ENCODE peak calls at places on chromosome 3, in four cellular contexts. One of them, this sample, is unnamed.

GRCh38 chr3:180571831-180572578 is 30.0 kb upstream of the TTC14 start:
- DNase-seq in uterus: no peak
- DNase-seq in ovary: no peak
- DNase-seq in adrenal gland: no peak
- DNase-seq in this sample: no peak

GRCh38 chr3:15476378-15476777 is 45.1 kb downstream of the COLQ start:
- DNase-seq in uterus: no peak
- DNase-seq in ovary: no peak
- DNase-seq in adrenal gland: peak
- DNase-seq in this sample: no peak

GRCh38 chr3:36524560-36524959 is 144.3 kb downstream of the STAC start:
- DNase-seq in uterus: no peak
- DNase-seq in ovary: no peak
- DNase-seq in adrenal gland: no peak
- DNase-seq in this sample: peak

GRCh38 chr3:177484926-177485325 is 287.6 kb upstream of the TBL1XR1 start:
- DNase-seq in uterus: no peak
- DNase-seq in ovary: no peak
- DNase-seq in adrenal gland: no peak
- DNase-seq in this sample: no peak

GRCh38 chr3:124885466-124886167 is 1.5 kb downstream of the ITGB5 start:
- DNase-seq in uterus: no peak
- DNase-seq in ovary: no peak
- DNase-seq in adrenal gland: no peak
- DNase-seq in this sample: peak

GRCh38 chr3:18704326-18704725 is 279.2 kb upstream of the SATB1 start:
- DNase-seq in uterus: no peak
- DNase-seq in ovary: no peak
- DNase-seq in adrenal gland: no peak
- DNase-seq in this sample: no peak

GRCh38 chr3:119418091-119418512 is 45.3 kb downstream of the TMEM39A start:
- DNase-seq in uterus: no peak
- DNase-seq in ovary: no peak
- DNase-seq in adrenal gland: no peak
- DNase-seq in this sample: no peak

GRCh38 chr3:4071481-4072184 is 231.5 kb upstream of the SETMAR start:
- DNase-seq in uterus: no peak
- DNase-seq in ovary: no peak
- DNase-seq in adrenal gland: no peak
- DNase-seq in this sample: no peak

GRCh38 chr3:110344487-110344886 is 727.1 kb upstream of the NECTIN3 start:
- DNase-seq in uterus: no peak
- DNase-seq in ovary: no peak
- DNase-seq in adrenal gland: no peak
- DNase-seq in this sample: no peak

GRCh38 chr3:154062513-154062912 is 58.7 kb upstream of the ARHGEF26 start:
- DNase-seq in uterus: no peak
- DNase-seq in ovary: no peak
- DNase-seq in adrenal gland: no peak
- DNase-seq in this sample: no peak

GRCh38 chr3:63442918-63443317 is 164.8 kb downstream of the SYNPR start:
- DNase-seq in uterus: no peak
- DNase-seq in ovary: no peak
- DNase-seq in adrenal gland: no peak
- DNase-seq in this sample: no peak

GRCh38 chr3:18099611-18100010 is 325.5 kb downstream of the SATB1 start:
- DNase-seq in uterus: no peak
- DNase-seq in ovary: no peak
- DNase-seq in adrenal gland: no peak
- DNase-seq in this sample: peak

GRCh38 chr3:127371338-127371737 is 83.5 kb upstream of the PRR20G start:
- DNase-seq in uterus: no peak
- DNase-seq in ovary: no peak
- DNase-seq in adrenal gland: no peak
- DNase-seq in this sample: no peak

GRCh38 chr3:39814007-39814406 is 4.6 kb downstream of the MYRIP start:
- DNase-seq in uterus: no peak
- DNase-seq in ovary: no peak
- DNase-seq in adrenal gland: no peak
- DNase-seq in this sample: no peak

GRCh38 chr3:143824675-143825074 is 23.6 kb downstream of the SLC9A9 start:
- DNase-seq in uterus: no peak
- DNase-seq in ovary: no peak
- DNase-seq in adrenal gland: no peak
- DNase-seq in this sample: no peak

GRCh38 chr3:143825513-143825912 is 22.8 kb downstream of the SLC9A9 start:
- DNase-seq in uterus: no peak
- DNase-seq in ovary: no peak
- DNase-seq in adrenal gland: no peak
- DNase-seq in this sample: no peak

GRCh38 chr3:143820466-143821221 is 27.6 kb downstream of the SLC9A9 start:
- DNase-seq in uterus: no peak
- DNase-seq in ovary: no peak
- DNase-seq in adrenal gland: no peak
- DNase-seq in this sample: no peak

GRCh38 chr3:143821862-143822261 is 26.4 kb downstream of the SLC9A9 start:
- DNase-seq in uterus: no peak
- DNase-seq in ovary: no peak
- DNase-seq in adrenal gland: no peak
- DNase-seq in this sample: no peak

GRCh38 chr3:143822374-143822773 is 25.9 kb downstream of the SLC9A9 start:
- DNase-seq in uterus: no peak
- DNase-seq in ovary: no peak
- DNase-seq in adrenal gland: peak
- DNase-seq in this sample: no peak
- H3K27ac ChIP-seq in uterus: no peak
- H3K27ac ChIP-seq in ovary: no peak
- H3K27ac ChIP-seq in adrenal gland: no peak
- H3K27ac ChIP-seq in this sample: no peak

GRCh38 chr3:159823763-159824162 is 164.9 kb upstream of the IL12A start:
- DNase-seq in uterus: no peak
- DNase-seq in ovary: no peak
- DNase-seq in adrenal gland: no peak
- DNase-seq in this sample: no peak
- H3K27ac ChIP-seq in uterus: peak
- H3K27ac ChIP-seq in ovary: no peak
- H3K27ac ChIP-seq in adrenal gland: no peak
- H3K27ac ChIP-seq in this sample: peak

GRCh38 chr3:11235385-11235784 is 36.8 kb upstream of the ATG7 start:
- DNase-seq in uterus: no peak
- DNase-seq in ovary: no peak
- DNase-seq in adrenal gland: no peak
- DNase-seq in this sample: no peak

GRCh38 chr3:11228041-11228440 is 44.2 kb upstream of the ATG7 start:
- DNase-seq in uterus: no peak
- DNase-seq in ovary: peak
- DNase-seq in adrenal gland: peak
- DNase-seq in this sample: no peak

GRCh38 chr3:11230807-11231206 is 41.4 kb upstream of the ATG7 start:
- DNase-seq in uterus: no peak
- DNase-seq in ovary: no peak
- DNase-seq in adrenal gland: no peak
- DNase-seq in this sample: no peak

GRCh38 chr3:11226042-11226370 is 46.2 kb upstream of the ATG7 start:
- DNase-seq in uterus: no peak
- DNase-seq in ovary: no peak
- DNase-seq in adrenal gland: peak
- DNase-seq in this sample: no peak

GRCh38 chr3:11230125-11230524 is 42.1 kb upstream of the ATG7 start:
- DNase-seq in uterus: no peak
- DNase-seq in ovary: no peak
- DNase-seq in adrenal gland: peak
- DNase-seq in this sample: no peak
- H3K27ac ChIP-seq in uterus: no peak
- H3K27ac ChIP-seq in ovary: no peak
- H3K27ac ChIP-seq in adrenal gland: no peak
- H3K27ac ChIP-seq in this sample: no peak

GRCh38 chr3:194167480-194167862 is 31.5 kb downstream of the HES1 start:
- DNase-seq in uterus: no peak
- DNase-seq in ovary: no peak
- DNase-seq in adrenal gland: no peak
- DNase-seq in this sample: no peak

GRCh38 chr3:194169595-194169994 is 33.6 kb downstream of the HES1 start:
- DNase-seq in uterus: no peak
- DNase-seq in ovary: no peak
- DNase-seq in adrenal gland: no peak
- DNase-seq in this sample: no peak

GRCh38 chr3:194166682-194167479 is 30.9 kb downstream of the HES1 start:
- DNase-seq in uterus: peak
- DNase-seq in ovary: no peak
- DNase-seq in adrenal gland: no peak
- DNase-seq in this sample: peak

GRCh38 chr3:194168994-194169393 is 33.0 kb downstream of the HES1 start:
- DNase-seq in uterus: no peak
- DNase-seq in ovary: no peak
- DNase-seq in adrenal gland: no peak
- DNase-seq in this sample: no peak

DNA sequence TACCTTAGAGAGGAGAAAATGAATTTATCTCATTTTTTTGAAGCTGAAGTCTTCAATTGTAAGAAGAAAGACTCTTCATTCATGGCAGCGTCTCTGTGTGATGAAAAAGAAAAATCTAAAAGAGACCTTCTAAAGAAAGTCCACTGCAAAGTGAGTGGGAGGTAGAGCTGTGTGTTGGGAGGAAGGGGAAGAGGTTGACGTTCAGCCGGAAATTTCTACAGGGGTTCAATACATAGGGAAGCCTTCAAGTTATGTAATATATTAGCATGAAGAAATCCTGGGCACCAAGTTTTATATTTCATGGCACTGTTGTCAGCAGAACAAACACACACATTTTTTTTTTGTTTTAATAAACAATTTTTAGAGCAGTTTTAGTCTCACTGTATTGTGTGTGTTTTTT is 31.9 kb downstream of the HES1 start:
- DNase-seq in uterus: no peak
- DNase-seq in ovary: no peak
- DNase-seq in adrenal gland: no peak
- DNase-seq in this sample: no peak
- H3K27ac ChIP-seq in uterus: no peak
- H3K27ac ChIP-seq in ovary: no peak
- H3K27ac ChIP-seq in adrenal gland: no peak
- H3K27ac ChIP-seq in this sample: no peak

This sample was measured in SJSA1.